ENCODE peak calls at places on chromosomes 5 and 9, in ten cellular contexts. G is fibroblast of gingiva; H is WERI-Rb-1; I is anterior cingulate cortex; V is NCI-H2081; F is iris pigment epithelial cell; T is HFF-Myc; E is NAMALWA; O is CD4-positive, alpha-beta memory T cell; M is OCI-LY7. Q is an unnamed sample.

GRCh38 chr9:6501526-6502210 is 88.7 kb downstream of the UHRF2 start:
- DNase-seq in G (no peak), H (no peak), I (no peak), V (no peak), F (no peak), T (no peak), E (no peak), O (no peak), M (no peak), Q (no peak)

GRCh38 chr9:77016526-77017504 is 2.6 kb upstream of the FOXB2 start:
- DNase-seq in G (no peak), H (no peak), I (no peak), V (no peak), F (no peak), T (no peak), E (no peak), O (no peak), M (no peak), Q (no peak)

GRCh38 chr9:79799691-79800345 is 228.1 kb downstream of the TLE4 start:
- DNase-seq in G (peak; percentile 50), H (no peak), I (no peak), V (peak; percentile 45), F (peak; percentile 59), T (no peak), E (no peak), O (no peak), M (no peak), Q (no peak)

GRCh38 chr9:107282268-107282667 is 811 bp upstream of the RAD23B start:
- DNase-seq in G (no peak), H (no peak), I (no peak), V (no peak), F (no peak), T (no peak), E (no peak), O (no peak), M (peak; percentile 37), Q (no peak)

GRCh38 chr9:73137286-73137899 is 14.3 kb upstream of the ANXA1 start:
- DNase-seq in G (no peak), H (peak; percentile 8), I (no peak), V (no peak), F (peak; percentile 66), T (no peak), E (peak; percentile 39), O (no peak), M (no peak), Q (no peak)

GRCh38 chr5:167594750-167595149 is 696.7 kb upstream of the WWC1 start:
- DNase-seq in G (no peak), H (no peak), I (no peak), V (no peak), F (no peak), T (no peak), E (no peak), O (no peak), M (no peak), Q (no peak)

GRCh38 chr5:40680741-40681350 is 1.1 kb downstream of the PTGER4 start:
- DNase-seq in G (peak; percentile 29), H (peak; percentile 37), I (no peak), V (no peak), F (peak; percentile 53), T (no peak), E (no peak), O (peak; percentile 66), M (no peak), Q (no peak)

GRCh38 chr5:22852807-22853670 is at the start of gene CDH12:
- DNase-seq in G (no peak), H (peak; percentile 79), I (peak; percentile 51), V (peak; percentile 89), F (peak; percentile 13), T (no peak), E (no peak), O (no peak), M (no peak), Q (no peak)

GRCh38 chr9:135165756-135166519 is 78.5 kb downstream of the OLFM1 start:
- DNase-seq in G (no peak), H (no peak), I (peak; percentile 23), V (no peak), F (no peak), T (no peak), E (no peak), O (no peak), M (no peak), Q (no peak)

GRCh38 chr5:40436535-40437237 is 243.0 kb upstream of the PTGER4 start:
- DNase-seq in G (no peak), H (no peak), I (no peak), V (no peak), F (no peak), T (no peak), E (no peak), O (peak; percentile 81), M (no peak), Q (no peak)

GRCh38 chr9:92196909-92197308 is 81.7 kb upstream of the SPTLC1 start:
- DNase-seq in G (no peak), H (no peak), I (no peak), V (no peak), F (peak; percentile 67), T (no peak), E (no peak), O (no peak), M (no peak), Q (peak; percentile 65)

GRCh38 chr9:91374939-91375338 is 13.2 kb upstream of the AUH start:
- DNase-seq in G (peak; percentile 78), H (no peak), I (no peak), V (no peak), F (peak; percentile 89), T (peak; percentile 44), E (no peak), O (no peak), M (no peak), Q (peak; percentile 33)

GRCh38 chr5:155923784-155924183 is 403.2 kb upstream of the SGCD start:
- DNase-seq in G (no peak), H (no peak), I (no peak), V (no peak), F (no peak), T (no peak), E (no peak), O (no peak), M (no peak), Q (no peak)

GRCh38 chr5:151155777-151156731 is 1.5 kb downstream of the ANXA6 start:
- DNase-seq in G (peak; percentile 63), H (no peak), I (peak; percentile 29), V (no peak), F (peak; percentile 67), T (no peak), E (peak; percentile 49), O (no peak), M (peak; percentile 41), Q (peak; percentile 70)

GRCh38 chr9:130935660-130936271 is 3.3 kb downstream of the FIBCD1 start:
- DNase-seq in G (no peak), H (no peak), I (no peak), V (no peak), F (no peak), T (no peak), E (peak; percentile 19), O (no peak), M (no peak), Q (peak; percentile 71)

GRCh38 chr9:68732405-68733020 is 27.5 kb downstream of the PIP5K1B start:
- DNase-seq in G (no peak), H (no peak), I (no peak), V (no peak), F (no peak), T (no peak), E (no peak), O (no peak), M (no peak), Q (no peak)

GRCh38 chr9:70406446-70406862 is 8.0 kb downstream of the KLF9 start:
- DNase-seq in G (peak; percentile 67), H (no peak), I (peak; percentile 16), V (peak; percentile 23), F (peak; percentile 45), T (no peak), E (peak; percentile 49), O (no peak), M (no peak), Q (peak; percentile 41)

GRCh38 chr5:60972225-60972624 is 27.2 kb downstream of the NDUFAF2 start:
- DNase-seq in G (no peak), H (no peak), I (no peak), V (no peak), F (no peak), T (no peak), E (no peak), O (no peak), M (no peak), Q (no peak)

GRCh38 chr5:115068239-115069086 is 101.2 kb downstream of the TRIM36 start:
- DNase-seq in G (no peak), H (no peak), I (no peak), V (no peak), F (peak; percentile 40), T (peak; percentile 42), E (peak; percentile 23), O (peak; percentile 4), M (no peak), Q (peak; percentile 2)

GRCh38 chr9:133428579-133429215 is 6.5 kb downstream of the ADAMTS13 start:
- DNase-seq in G (no peak), H (peak; percentile 50), I (no peak), V (peak; percentile 53), F (no peak), T (no peak), E (no peak), O (no peak), M (no peak), Q (no peak)

GRCh38 chr9:131318211-131318610 is 28.7 kb downstream of the PLPP7 start:
- DNase-seq in G (no peak), H (peak; percentile 93), I (no peak), V (no peak), F (no peak), T (peak; percentile 41), E (no peak), O (no peak), M (no peak), Q (no peak)

GRCh38 chr9:31005086-31005665 is 1379.3 kb upstream of the ACO1 start:
- DNase-seq in G (no peak), H (peak; percentile 67), I (no peak), V (no peak), F (no peak), T (no peak), E (no peak), O (no peak), M (no peak), Q (no peak)

GRCh38 chr9:14031761-14032279 is 282.1 kb downstream of the NFIB start:
- DNase-seq in G (no peak), H (no peak), I (no peak), V (no peak), F (no peak), T (no peak), E (no peak), O (no peak), M (no peak), Q (no peak)

GRCh38 chr5:17309462-17309861 is 92.0 kb downstream of the BASP1 start:
- DNase-seq in G (no peak), H (no peak), I (no peak), V (no peak), F (no peak), T (no peak), E (no peak), O (no peak), M (no peak), Q (no peak)

GRCh38 chr5:81345411-81346003 is 44.1 kb downstream of the ZCCHC9 start:
- DNase-seq in G (no peak), H (no peak), I (no peak), V (no peak), F (no peak), T (no peak), E (no peak), O (no peak), M (no peak), Q (no peak)

GRCh38 chr9:89879711-89880110 is 274.9 kb downstream of the GADD45G start:
- DNase-seq in G (no peak), H (no peak), I (no peak), V (no peak), F (no peak), T (no peak), E (no peak), O (no peak), M (no peak), Q (peak; percentile 23)

GRCh38 chr5:103424008-103424407 is 138.6 kb downstream of the NUDT12 start:
- DNase-seq in G (peak; percentile 62), H (no peak), I (no peak), V (no peak), F (peak; percentile 87), T (peak; percentile 14), E (no peak), O (no peak), M (no peak), Q (no peak)

GRCh38 chr9:136251264-136252115 is 5.9 kb upstream of the QSOX2 start:
- DNase-seq in G (no peak), H (no peak), I (no peak), V (no peak), F (no peak), T (no peak), E (peak; percentile 64), O (no peak), M (no peak), Q (peak; percentile 53)